ENCODE peak calls at places on chromosomes 2 and 18, in nine cellular contexts. D, E, Z, U, J, K, H, W and T are unnamed samples.

GRCh38 chr2:46690825-46691224 is 211.5 kb downstream of the TMEM247 start:
- DNase-seq in Z (no peak), W (no peak), H (peak), K (no peak), D (no peak), U (no peak), J (no peak), E (peak), T (no peak)

GRCh38 chr2:64606495-64607363 is 47.0 kb downstream of the SERTAD2 start:
- DNase-seq in W (no peak), E (no peak), D (peak), K (peak), U (peak), Z (peak), J (peak), H (peak), T (peak)

GRCh38 chr2:182887093-182887492 is 20.7 kb upstream of the FRZB start:
- DNase-seq in U (no peak), H (peak), Z (no peak), D (no peak), K (no peak), W (no peak), J (no peak), E (no peak), T (no peak)

GRCh38 chr18:25093131-25093530 is 258.8 kb downstream of the ZNF521 start:
- DNase-seq in H (no peak), K (peak), J (no peak), U (no peak), W (no peak), D (no peak), E (no peak), Z (peak), T (no peak)

GRCh38 chr18:23067236-23067635 is 68.0 kb upstream of the CABLES1 start:
- DNase-seq in W (no peak), K (no peak), H (no peak), Z (peak), E (no peak), U (no peak), J (no peak), D (peak), T (no peak)

GRCh38 chr18:23719634-23720201 is 30.5 kb downstream of the LAMA3 start:
- DNase-seq in U (no peak), Z (peak), D (no peak), K (peak), J (no peak), E (peak), W (peak), H (peak), T (no peak)

GRCh38 chr2:102669401-102669800 is 50.0 kb downstream of the SLC9A2 start:
- DNase-seq in D (no peak), W (no peak), Z (no peak), H (no peak), J (no peak), U (no peak), E (no peak), K (no peak), T (no peak)

GRCh38 chr2:33620-34019 is 12.7 kb downstream of the FAM110C start:
- DNase-seq in Z (peak), U (no peak), E (no peak), K (peak), W (no peak), J (peak), H (no peak), D (no peak), T (no peak)

GRCh38 chr2:238899386-238899785 is 51.5 kb downstream of the TWIST2 start:
- DNase-seq in J (no peak), W (no peak), Z (no peak), K (no peak), H (no peak), E (no peak), D (no peak), U (no peak), T (no peak)

GRCh38 chr2:43824512-43824911 is 14.1 kb downstream of the ABCG5 start:
- DNase-seq in J (no peak), Z (no peak), H (no peak), E (no peak), U (no peak), W (no peak), K (no peak), D (no peak), T (no peak)

GRCh38 chr2:235390108-235390815 is 103.6 kb upstream of the AGAP1 start:
- DNase-seq in U (no peak), H (peak), Z (peak), K (peak), J (no peak), E (peak), W (no peak), D (peak), T (peak)

GRCh38 chr2:202056611-202057010 is 16.4 kb upstream of the KIAA2012 start:
- DNase-seq in D (peak), W (no peak), K (peak), E (no peak), J (no peak), Z (peak), H (peak), U (no peak), T (no peak)

GRCh38 chr18:2889761-2890192 is 43.0 kb downstream of the EMILIN2 start:
- DNase-seq in W (no peak), K (peak), H (peak), J (no peak), D (no peak), Z (peak), E (peak), U (no peak), T (no peak)

GRCh38 chr2:183242937-183243336 is 118.7 kb downstream of the NUP35 start:
- DNase-seq in W (no peak), D (no peak), Z (peak), H (no peak), J (no peak), U (no peak), E (peak), K (peak), T (no peak)

GRCh38 chr2:120863661-120864320 is 128.1 kb downstream of the GLI2 start:
- DNase-seq in H (peak), Z (peak), U (no peak), J (no peak), K (peak), D (no peak), E (peak), W (no peak), T (peak)

GRCh38 chr2:132815522-132815921 is 145.5 kb upstream of the LYPD1 start:
- DNase-seq in D (no peak), J (peak), E (peak), U (no peak), K (peak), H (peak), Z (peak), W (no peak), T (no peak)

GRCh38 chr2:30465171-30465545 is 18.1 kb downstream of the LCLAT1 start:
- DNase-seq in J (no peak), K (no peak), W (no peak), H (peak), E (no peak), D (no peak), U (no peak), Z (no peak), T (no peak)

GRCh38 chr2:14621874-14622273 is 10.6 kb upstream of the LRATD1 start:
- DNase-seq in E (no peak), W (no peak), Z (no peak), H (no peak), U (no peak), K (no peak), D (no peak), J (no peak), T (no peak)

GRCh38 chr2:224596289-224596688 is 11.1 kb upstream of the CUL3 start:
- DNase-seq in E (no peak), W (no peak), U (no peak), K (no peak), H (no peak), D (no peak), J (no peak), Z (no peak), T (no peak)

GRCh38 chr2:231321556-231322334 is 73.8 kb upstream of the B3GNT7 start:
- DNase-seq in D (no peak), U (no peak), Z (no peak), E (no peak), K (no peak), J (no peak), W (no peak), H (no peak), T (no peak)

GRCh38 chr18:68275616-68276015 is 439.3 kb downstream of the TMX3 start:
- DNase-seq in Z (peak), E (peak), J (no peak), U (no peak), W (no peak), H (peak), D (no peak), K (peak), T (no peak)

GRCh38 chr2:64362562-64363026 is 91.4 kb upstream of the LGALSL start:
- DNase-seq in H (no peak), W (no peak), D (no peak), E (no peak), K (peak), J (peak), Z (peak), U (no peak), T (no peak)

GRCh38 chr2:237141556-237141955 is 55.9 kb downstream of the COPS8 start:
- DNase-seq in H (no peak), W (no peak), U (no peak), E (peak), D (no peak), K (peak), Z (peak), J (no peak), T (no peak)

GRCh38 chr18:7822435-7823425 is 255.6 kb downstream of the PTPRM start:
- DNase-seq in U (no peak), E (peak), K (no peak), H (peak), D (peak), W (no peak), Z (no peak), J (no peak), T (no peak)
- H3K4me3 ChIP-seq in U (no peak), E (peak), K (no peak), H (no peak), D (no peak), W (no peak), Z (no peak), J (no peak), T (no peak)

DNA sequence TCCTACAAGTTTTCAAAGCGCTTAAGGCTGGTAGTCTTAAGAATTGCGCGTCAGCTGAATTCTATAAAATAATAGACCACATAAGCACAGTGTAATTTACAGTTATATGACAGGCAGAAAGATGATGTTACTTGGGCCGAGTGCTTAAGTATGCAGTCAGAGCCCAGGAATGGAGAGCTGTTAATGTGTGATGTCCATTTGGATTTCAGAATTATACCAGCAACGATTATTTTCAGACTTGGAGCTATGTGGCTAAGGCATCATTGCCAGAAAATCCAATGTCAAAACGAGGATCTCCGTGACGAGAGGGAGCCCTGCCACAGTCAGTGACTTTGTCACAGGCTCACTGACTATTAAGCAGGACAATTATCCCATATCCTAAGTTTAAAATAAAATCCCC is 3.4 kb downstream of the KLF7 start:
- DNase-seq in D (no peak), J (no peak), K (no peak), W (no peak), Z (no peak), E (peak), U (no peak), H (peak), T (no peak)
- H3K4me3 ChIP-seq in D (no peak), J (no peak), K (peak), W (no peak), Z (peak), E (peak), U (no peak), H (peak), T (peak)

DNA sequence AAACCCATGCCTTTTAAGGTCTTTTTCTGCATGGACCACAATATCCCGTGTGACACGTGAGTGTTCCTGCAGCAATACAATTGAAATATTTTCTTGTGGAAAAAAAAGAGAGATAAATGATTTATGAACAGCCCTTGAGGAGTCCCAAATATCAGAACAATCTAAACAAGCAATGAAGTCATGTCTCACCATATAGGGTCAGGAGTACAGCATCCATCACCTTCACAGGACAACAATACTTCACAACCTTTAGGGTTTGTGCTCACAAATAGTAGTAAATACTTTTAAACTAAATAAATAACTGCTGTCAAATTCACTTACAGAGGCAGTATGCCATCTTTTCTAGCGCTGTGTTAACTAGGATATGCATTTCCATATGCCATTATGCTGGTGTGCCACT is 87.9 kb downstream of the ZEB2 start:
- DNase-seq in D (no peak), J (no peak), E (no peak), H (no peak), K (no peak), U (no peak), W (no peak), Z (no peak), T (no peak)
- H3K4me3 ChIP-seq in D (no peak), J (no peak), E (no peak), H (no peak), K (no peak), U (no peak), W (no peak), Z (no peak), T (no peak)

DNA sequence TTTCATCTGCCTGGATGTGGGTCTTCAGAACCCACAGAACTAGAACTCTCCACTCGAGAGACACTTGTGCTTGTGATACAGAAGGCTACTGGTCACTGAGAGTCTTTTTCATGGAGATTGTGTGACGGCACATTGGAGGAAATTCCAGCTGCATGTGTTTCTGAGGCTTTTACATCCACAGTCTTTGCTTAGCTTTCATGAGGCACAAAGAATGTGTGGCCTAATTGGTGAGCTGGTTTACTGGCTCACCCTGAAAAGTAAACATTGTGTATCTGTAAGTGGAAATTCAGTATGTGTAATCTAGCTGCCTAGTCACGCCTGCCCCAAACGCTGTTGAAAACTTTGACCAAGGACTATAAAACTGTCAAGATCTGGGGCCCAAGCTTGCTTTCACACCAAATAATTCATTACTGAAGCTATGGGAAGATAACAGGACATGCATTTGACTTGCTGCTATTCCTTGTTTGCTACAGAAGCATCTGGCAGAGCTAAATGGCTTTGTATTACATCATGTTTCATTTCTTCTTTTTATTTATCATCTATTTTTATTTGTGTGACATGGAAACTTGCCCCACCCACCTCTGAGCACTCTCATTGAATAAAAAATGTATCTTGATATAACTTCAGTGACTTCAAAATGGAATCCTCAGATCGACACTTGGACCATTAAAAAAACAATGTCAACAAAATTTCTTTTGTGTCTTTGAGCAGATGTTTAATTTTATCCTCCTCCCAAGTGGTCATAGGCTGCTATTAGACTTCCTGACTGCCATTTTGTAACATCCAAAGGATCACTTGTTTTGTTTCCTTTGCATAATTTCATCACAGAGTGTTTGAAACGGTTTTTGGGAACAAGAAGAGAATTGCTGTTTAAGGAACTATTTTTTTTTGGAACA is 80.2 kb downstream of the EFEMP1 start:
- DNase-seq in U (no peak), J (peak), D (no peak), E (peak), W (no peak), K (peak), H (peak), Z (peak), T (no peak)
- H3K4me3 ChIP-seq in U (no peak), J (no peak), D (no peak), E (no peak), W (no peak), K (no peak), H (no peak), Z (no peak), T (no peak)

GRCh38 chr2:98026292-98026691 is 30.5 kb upstream of the TMEM131 start:
- DNase-seq in Z (no peak), D (no peak), E (no peak), K (no peak), H (peak), U (no peak), W (no peak), J (no peak), T (no peak)

GRCh38 chr2:98026927-98027522 is 31.3 kb upstream of the TMEM131 start:
- DNase-seq in D (peak), U (no peak), H (no peak), E (no peak), Z (no peak), J (no peak), K (no peak), W (no peak), T (no peak)

GRCh38 chr2:98027955-98028593 is 32.3 kb upstream of the TMEM131 start:
- DNase-seq in H (peak), W (peak), D (no peak), E (peak), U (no peak), K (peak), Z (peak), J (no peak), T (no peak)

GRCh38 chr2:98027535-98027934 is 31.8 kb upstream of the TMEM131 start:
- DNase-seq in D (peak), K (no peak), W (no peak), U (no peak), J (no peak), Z (no peak), E (no peak), H (no peak), T (no peak)

DNA sequence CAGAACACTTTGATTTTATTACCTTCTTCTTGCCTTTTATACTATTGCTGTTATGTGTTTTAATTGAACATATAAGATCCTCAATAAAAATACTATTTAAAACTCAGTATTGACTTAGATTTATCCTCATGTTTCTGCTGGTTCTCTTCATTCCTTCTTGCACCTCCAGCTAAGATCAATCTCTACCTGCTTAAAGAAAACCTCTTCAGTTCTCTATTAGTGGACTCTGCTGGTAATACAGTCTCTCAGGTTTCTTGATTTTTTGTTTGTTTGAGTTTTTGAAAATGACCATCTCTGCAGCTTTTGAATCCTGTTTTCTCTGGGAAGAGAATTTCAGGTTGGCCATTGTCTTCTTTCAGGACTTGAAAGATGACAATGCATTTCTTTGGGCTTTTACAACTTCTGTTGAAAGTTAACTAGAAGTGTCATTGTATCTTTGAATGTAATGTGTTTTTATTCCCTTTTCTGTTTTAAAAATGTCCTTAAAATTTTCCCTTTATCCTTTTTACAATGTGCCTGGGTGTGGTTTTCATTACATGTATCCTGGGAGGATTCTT is 29.8 kb upstream of the TMEM131 start:
- DNase-seq in E (no peak), K (no peak), J (no peak), Z (peak), W (no peak), U (no peak), H (no peak), D (no peak), T (no peak)
- H3K4me3 ChIP-seq in E (no peak), K (no peak), J (no peak), Z (no peak), W (no peak), U (no peak), H (no peak), D (peak), T (no peak)